ENCODE peak calls at places on chromosomes 3 and 15, in six cellular contexts. N is tibial nerve, K is astrocyte of the spinal cord, U is cardiac fibroblast, A is Peyer's patch, E is right lobe of liver. C is an unnamed sample.

GRCh38 chr15:83694030-83694429 is 40.1 kb downstream of the ADAMTSL3 start:
- DNase-seq in N (no peak), K (peak), U (peak), A (no peak), E (no peak), C (no peak)

GRCh38 chr3:56667973-56668579 is 15.0 kb downstream of the TASOR start:
- DNase-seq in N (no peak), K (no peak), U (no peak), A (no peak), E (no peak), C (no peak)

GRCh38 chr3:169034401-169034800 is 629.1 kb downstream of the MECOM start:
- DNase-seq in N (no peak), K (no peak), U (peak), A (no peak), E (no peak), C (no peak)

GRCh38 chr15:78660584-78660983 is 19.6 kb upstream of the CHRNB4 start:
- DNase-seq in N (no peak), K (no peak), U (no peak), A (no peak), E (no peak), C (no peak)

GRCh38 chr15:74826372-74826819 is at the start of gene CPLX3:
- DNase-seq in N (no peak), K (no peak), U (peak), A (no peak), E (no peak), C (peak)

GRCh38 chr3:196624008-196624790 is 15.3 kb upstream of the NRROS start:
- DNase-seq in N (no peak), K (no peak), U (no peak), A (peak), E (no peak), C (no peak)

GRCh38 chr3:41267975-41268640 is 68.8 kb downstream of the CTNNB1 start:
- DNase-seq in N (no peak), K (peak), U (peak), A (no peak), E (no peak), C (no peak)

GRCh38 chr3:60536420-60536819 is 714.8 kb downstream of the FHIT start:
- DNase-seq in N (no peak), K (no peak), U (no peak), A (no peak), E (no peak), C (no peak)

GRCh38 chr15:71804695-71805470 is 5.5 kb upstream of the NR2E3 start:
- DNase-seq in N (no peak), K (no peak), U (no peak), A (no peak), E (no peak), C (no peak)

GRCh38 chr15:71804226-71804625 is 6.1 kb upstream of the NR2E3 start:
- DNase-seq in N (no peak), K (no peak), U (no peak), A (no peak), E (no peak), C (no peak)

GRCh38 chr15:71800835-71801745 is 9.3 kb upstream of the NR2E3 start:
- DNase-seq in N (no peak), K (peak), U (peak), A (no peak), E (no peak), C (no peak)

GRCh38 chr15:71801935-71802655 is 8.3 kb upstream of the NR2E3 start:
- DNase-seq in N (no peak), K (no peak), U (no peak), A (no peak), E (no peak), C (no peak)

GRCh38 chr15:71802770-71803169 is 7.6 kb upstream of the NR2E3 start:
- DNase-seq in N (no peak), K (no peak), U (no peak), A (no peak), E (no peak), C (no peak)
- TF ChIP-seq CTCF in N (no peak), K (peak), U (peak), A (no peak), E (peak), C (peak)

DNA sequence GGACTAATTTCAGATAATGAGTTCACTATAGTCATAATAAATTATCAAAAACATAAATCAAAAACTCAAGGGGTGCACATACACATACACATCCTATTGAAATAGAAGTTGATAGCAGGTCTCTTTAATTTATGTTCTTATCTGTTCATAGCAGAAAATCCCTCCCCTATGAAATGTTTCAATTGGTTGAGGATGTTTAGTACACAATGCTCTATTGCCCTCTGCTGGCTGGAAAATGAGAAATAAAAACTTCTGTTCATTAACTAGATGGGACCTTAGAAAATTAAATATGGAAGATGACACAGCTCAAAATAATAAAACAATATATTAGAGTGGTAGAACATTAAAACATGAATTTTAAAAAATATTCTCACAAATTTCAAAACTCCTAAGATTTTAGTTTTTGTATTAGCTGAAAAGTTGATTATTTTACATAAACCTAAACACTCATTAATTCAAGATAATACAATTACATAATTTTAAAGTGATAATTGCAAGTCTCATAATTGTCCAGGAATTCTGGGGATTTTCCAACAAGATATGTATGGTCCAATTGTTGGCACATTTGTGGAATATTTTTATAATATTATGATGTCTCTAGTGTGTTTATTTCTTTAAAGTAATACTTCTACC is 735.0 kb downstream of the ROBO1 start:
- DNase-seq in N (no peak), K (peak), U (peak), A (no peak), E (no peak), C (no peak)
- TF ChIP-seq CTCF in N (peak), K (peak), U (peak), A (no peak), E (peak), C (peak)

DNA sequence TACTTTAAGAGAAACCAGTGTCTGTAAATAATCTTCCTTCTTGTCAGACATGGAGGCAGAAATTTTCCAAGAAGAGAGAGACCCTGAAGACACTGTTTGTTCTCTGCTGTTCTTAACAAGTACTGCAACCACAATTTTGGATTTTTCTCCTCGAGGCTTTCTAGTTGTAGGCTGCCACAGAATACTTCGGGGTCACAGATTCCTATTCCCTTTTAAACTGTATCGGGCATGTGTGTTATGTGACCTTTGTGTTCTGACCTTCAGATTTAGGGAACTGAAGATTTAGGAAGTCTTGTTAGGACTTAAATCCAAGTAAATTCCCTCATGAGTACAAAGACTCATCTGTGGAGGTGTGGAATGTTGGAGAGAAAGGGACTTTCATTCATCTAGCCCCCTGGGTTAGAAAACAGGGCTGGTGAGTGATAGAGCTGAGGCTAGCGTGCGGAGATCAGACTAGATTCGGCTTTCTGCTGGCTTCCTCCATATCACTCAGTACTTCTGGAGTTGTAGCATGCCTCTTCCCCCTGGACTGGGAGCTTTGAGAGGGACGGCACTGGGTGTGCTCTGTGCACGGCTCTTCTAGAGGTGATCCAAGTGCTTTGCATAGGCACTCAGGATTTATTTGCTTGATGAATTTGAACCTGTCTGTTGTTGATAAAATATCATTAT is 237.0 kb downstream of the LPP start:
- DNase-seq in N (no peak), K (no peak), U (no peak), A (no peak), E (no peak), C (no peak)
- TF ChIP-seq CTCF in N (no peak), K (no peak), U (no peak), A (no peak), E (no peak), C (no peak)

GRCh38 chr3:183502782-183503181 is 52.7 kb downstream of the KLHL6 start:
- DNase-seq in N (no peak), K (no peak), U (peak), A (no peak), E (peak), C (no peak)
- TF ChIP-seq CTCF in N (peak), K (peak), U (peak), A (no peak), E (peak), C (no peak)